ENCODE peak calls at places on chromosomes 4 and X, in nine cellular contexts. One of them, this sample, is unnamed.
A peak's percentile ranks its signal among the peaks of the same experiment; 100 is the strongest.

GRCh38 chrX:17082831-17083230 is 136.4 kb downstream of the REPS2 start:
- DNase-seq in Karpas-422: peak; percentile 59
- DNase-seq in ovary: no peak
- DNase-seq in cardiac muscle cell: no peak
- DNase-seq in mucosa of descending colon: no peak
- DNase-seq in MG63: no peak
- DNase-seq in heart right ventricle: no peak
- DNase-seq in Panc1: no peak
- DNase-seq in mammary epithelial cell: peak; percentile 34
- DNase-seq in this sample: no peak

GRCh38 chrX:101260435-101260834 is 30.7 kb downstream of the TAF7L start:
- DNase-seq in mammary epithelial cell: no peak
- DNase-seq in Panc1: no peak
- DNase-seq in Karpas-422: peak; percentile 52
- DNase-seq in MG63: no peak
- DNase-seq in mucosa of descending colon: peak; percentile 2
- DNase-seq in heart right ventricle: no peak
- DNase-seq in ovary: no peak
- DNase-seq in cardiac muscle cell: peak; percentile 14
- DNase-seq in this sample: no peak

GRCh38 chr4:122480023-122480422 is 23.5 kb upstream of the IL2 start:
- DNase-seq in MG63: peak; percentile 65
- DNase-seq in Panc1: no peak
- DNase-seq in cardiac muscle cell: peak; percentile 84
- DNase-seq in Karpas-422: peak; percentile 36
- DNase-seq in heart right ventricle: no peak
- DNase-seq in mucosa of descending colon: no peak
- DNase-seq in ovary: no peak
- DNase-seq in mammary epithelial cell: no peak
- DNase-seq in this sample: no peak

GRCh38 chrX:154398668-154399526 is 720 bp downstream of the RPL10 start:
- DNase-seq in cardiac muscle cell: peak; percentile 87
- DNase-seq in heart right ventricle: peak; percentile 87
- DNase-seq in Panc1: no peak
- DNase-seq in ovary: peak; percentile 83
- DNase-seq in Karpas-422: peak; percentile 92
- DNase-seq in mucosa of descending colon: peak; percentile 88
- DNase-seq in mammary epithelial cell: peak; percentile 61
- DNase-seq in MG63: peak; percentile 79
- DNase-seq in this sample: no peak

GRCh38 chr4:140705625-140706275 is 50.4 kb downstream of the TBC1D9 start:
- DNase-seq in mucosa of descending colon: no peak
- DNase-seq in MG63: no peak
- DNase-seq in Panc1: no peak
- DNase-seq in ovary: no peak
- DNase-seq in mammary epithelial cell: no peak
- DNase-seq in Karpas-422: no peak
- DNase-seq in heart right ventricle: no peak
- DNase-seq in cardiac muscle cell: no peak
- DNase-seq in this sample: no peak

GRCh38 chr4:159071178-159071968 is 31.5 kb upstream of the RAPGEF2 start:
- DNase-seq in heart right ventricle: no peak
- DNase-seq in Karpas-422: no peak
- DNase-seq in cardiac muscle cell: peak; percentile 51
- DNase-seq in MG63: peak; percentile 39
- DNase-seq in mucosa of descending colon: no peak
- DNase-seq in ovary: no peak
- DNase-seq in mammary epithelial cell: peak; percentile 85
- DNase-seq in Panc1: no peak
- DNase-seq in this sample: no peak

GRCh38 chr4:152259866-152260265 is 276.0 kb downstream of the FBXW7 start:
- DNase-seq in MG63: peak; percentile 68
- DNase-seq in ovary: no peak
- DNase-seq in Karpas-422: no peak
- DNase-seq in cardiac muscle cell: no peak
- DNase-seq in mammary epithelial cell: peak; percentile 96
- DNase-seq in heart right ventricle: no peak
- DNase-seq in mucosa of descending colon: no peak
- DNase-seq in Panc1: no peak
- DNase-seq in this sample: no peak

GRCh38 chr4:152454398-152455011 is 81.4 kb downstream of the FBXW7 start:
- DNase-seq in mammary epithelial cell: peak; percentile 24
- DNase-seq in mucosa of descending colon: no peak
- DNase-seq in Panc1: no peak
- DNase-seq in heart right ventricle: no peak
- DNase-seq in ovary: no peak
- DNase-seq in Karpas-422: peak; percentile 78
- DNase-seq in cardiac muscle cell: peak; percentile 51
- DNase-seq in MG63: no peak
- DNase-seq in this sample: no peak

GRCh38 chrX:134753185-134754008 is 95.1 kb upstream of the PLAC1 start:
- DNase-seq in mammary epithelial cell: peak; percentile 19
- DNase-seq in ovary: no peak
- DNase-seq in mucosa of descending colon: no peak
- DNase-seq in heart right ventricle: no peak
- DNase-seq in cardiac muscle cell: peak; percentile 71
- DNase-seq in Panc1: peak; percentile 42
- DNase-seq in MG63: peak; percentile 14
- DNase-seq in Karpas-422: no peak
- DNase-seq in this sample: no peak

GRCh38 chrX:128975716-128976115 is 547.6 kb downstream of the SMARCA1 start:
- DNase-seq in mammary epithelial cell: peak; percentile 0
- DNase-seq in MG63: no peak
- DNase-seq in Panc1: peak; percentile 10
- DNase-seq in ovary: no peak
- DNase-seq in Karpas-422: peak; percentile 74
- DNase-seq in mucosa of descending colon: peak; percentile 51
- DNase-seq in cardiac muscle cell: peak; percentile 0
- DNase-seq in heart right ventricle: no peak
- DNase-seq in this sample: no peak

GRCh38 chrX:8607326-8607725 is 124.6 kb downstream of the ANOS1 start:
- DNase-seq in cardiac muscle cell: peak; percentile 67
- DNase-seq in mammary epithelial cell: peak; percentile 61
- DNase-seq in ovary: no peak
- DNase-seq in MG63: no peak
- DNase-seq in Karpas-422: no peak
- DNase-seq in Panc1: no peak
- DNase-seq in mucosa of descending colon: no peak
- DNase-seq in heart right ventricle: no peak
- DNase-seq in this sample: no peak

GRCh38 chr4:85747871-85748491 is 273.0 kb downstream of the ARHGAP24 start:
- DNase-seq in ovary: no peak
- DNase-seq in MG63: no peak
- DNase-seq in Karpas-422: peak; percentile 90
- DNase-seq in heart right ventricle: no peak
- DNase-seq in cardiac muscle cell: peak; percentile 92
- DNase-seq in mammary epithelial cell: peak; percentile 51
- DNase-seq in Panc1: no peak
- DNase-seq in mucosa of descending colon: peak; percentile 69
- DNase-seq in this sample: no peak

GRCh38 chrX:122440832-122441231 is 743.2 kb upstream of the GRIA3 start:
- DNase-seq in ovary: no peak
- DNase-seq in mucosa of descending colon: no peak
- DNase-seq in heart right ventricle: no peak
- DNase-seq in cardiac muscle cell: no peak
- DNase-seq in MG63: no peak
- DNase-seq in Panc1: no peak
- DNase-seq in Karpas-422: no peak
- DNase-seq in mammary epithelial cell: no peak
- DNase-seq in this sample: no peak

GRCh38 chrX:4830880-4831557 is 1117.6 kb upstream of the PRKX start:
- DNase-seq in mucosa of descending colon: no peak
- DNase-seq in mammary epithelial cell: peak; percentile 41
- DNase-seq in heart right ventricle: no peak
- DNase-seq in Panc1: peak; percentile 33
- DNase-seq in MG63: no peak
- DNase-seq in Karpas-422: no peak
- DNase-seq in ovary: no peak
- DNase-seq in cardiac muscle cell: no peak
- DNase-seq in this sample: no peak

GRCh38 chrX:4825550-4825949 is 1112.1 kb upstream of the PRKX start:
- DNase-seq in ovary: no peak
- DNase-seq in cardiac muscle cell: no peak
- DNase-seq in Panc1: no peak
- DNase-seq in mammary epithelial cell: no peak
- DNase-seq in heart right ventricle: no peak
- DNase-seq in mucosa of descending colon: no peak
- DNase-seq in Karpas-422: no peak
- DNase-seq in MG63: no peak
- DNase-seq in this sample: no peak
- H3K4me3 ChIP-seq in ovary: no peak overlapping the region
- H3K4me3 ChIP-seq in cardiac muscle cell: no peak overlapping the region
- H3K4me3 ChIP-seq in Panc1: no peak overlapping the region
- H3K4me3 ChIP-seq in mammary epithelial cell: no peak overlapping the region
- H3K4me3 ChIP-seq in heart right ventricle: no peak overlapping the region
- H3K4me3 ChIP-seq in mucosa of descending colon: no peak overlapping the region
- H3K4me3 ChIP-seq in Karpas-422: no peak overlapping the region
- H3K4me3 ChIP-seq in MG63: no peak overlapping the region
- H3K4me3 ChIP-seq in this sample: no peak overlapping the region

DNA sequence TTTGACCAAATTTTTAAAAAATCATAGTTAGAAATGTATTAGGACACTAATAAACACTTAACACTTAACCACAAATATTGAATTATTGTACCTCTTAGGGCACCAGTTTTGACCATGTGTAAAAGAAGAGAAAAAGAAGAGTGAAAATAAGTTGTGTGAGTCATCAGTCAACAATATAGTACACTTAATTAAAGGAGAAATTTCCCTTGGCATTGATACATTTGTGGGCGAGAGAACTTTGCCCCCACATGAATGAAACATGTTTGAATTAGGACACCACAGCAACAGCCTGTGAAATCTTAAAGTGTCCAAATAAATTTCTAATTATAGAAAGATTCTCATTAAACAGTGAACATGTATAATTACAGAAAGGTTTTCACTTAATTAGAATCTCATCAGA is 1292.8 kb upstream of the TENM3 start:
- DNase-seq in cardiac muscle cell: no peak
- DNase-seq in Karpas-422: no peak
- DNase-seq in mammary epithelial cell: peak; percentile 59
- DNase-seq in mucosa of descending colon: no peak
- DNase-seq in Panc1: no peak
- DNase-seq in ovary: no peak
- DNase-seq in MG63: no peak
- DNase-seq in heart right ventricle: no peak
- DNase-seq in this sample: no peak
- H3K4me3 ChIP-seq in cardiac muscle cell: no peak overlapping the region
- H3K4me3 ChIP-seq in Karpas-422: no peak overlapping the region
- H3K4me3 ChIP-seq in mammary epithelial cell: no peak overlapping the region
- H3K4me3 ChIP-seq in mucosa of descending colon: no peak overlapping the region
- H3K4me3 ChIP-seq in Panc1: no peak overlapping the region
- H3K4me3 ChIP-seq in ovary: no peak overlapping the region
- H3K4me3 ChIP-seq in MG63: no peak overlapping the region
- H3K4me3 ChIP-seq in heart right ventricle: no peak overlapping the region
- H3K4me3 ChIP-seq in this sample: no peak overlapping the region

GRCh38 chr4:243407-243806 is 61.9 kb downstream of the ZNF732 start:
- DNase-seq in cardiac muscle cell: no peak
- DNase-seq in Panc1: no peak
- DNase-seq in mucosa of descending colon: no peak
- DNase-seq in MG63: no peak
- DNase-seq in ovary: no peak
- DNase-seq in mammary epithelial cell: no peak
- DNase-seq in heart right ventricle: no peak
- DNase-seq in Karpas-422: no peak
- DNase-seq in this sample: no peak

GRCh38 chr4:244471-244870 is 60.8 kb downstream of the ZNF732 start:
- DNase-seq in mucosa of descending colon: peak; percentile 78
- DNase-seq in Karpas-422: peak; percentile 89
- DNase-seq in ovary: no peak
- DNase-seq in cardiac muscle cell: peak; percentile 25
- DNase-seq in MG63: no peak
- DNase-seq in heart right ventricle: no peak
- DNase-seq in Panc1: peak; percentile 15
- DNase-seq in mammary epithelial cell: peak; percentile 9
- DNase-seq in this sample: no peak

DNA sequence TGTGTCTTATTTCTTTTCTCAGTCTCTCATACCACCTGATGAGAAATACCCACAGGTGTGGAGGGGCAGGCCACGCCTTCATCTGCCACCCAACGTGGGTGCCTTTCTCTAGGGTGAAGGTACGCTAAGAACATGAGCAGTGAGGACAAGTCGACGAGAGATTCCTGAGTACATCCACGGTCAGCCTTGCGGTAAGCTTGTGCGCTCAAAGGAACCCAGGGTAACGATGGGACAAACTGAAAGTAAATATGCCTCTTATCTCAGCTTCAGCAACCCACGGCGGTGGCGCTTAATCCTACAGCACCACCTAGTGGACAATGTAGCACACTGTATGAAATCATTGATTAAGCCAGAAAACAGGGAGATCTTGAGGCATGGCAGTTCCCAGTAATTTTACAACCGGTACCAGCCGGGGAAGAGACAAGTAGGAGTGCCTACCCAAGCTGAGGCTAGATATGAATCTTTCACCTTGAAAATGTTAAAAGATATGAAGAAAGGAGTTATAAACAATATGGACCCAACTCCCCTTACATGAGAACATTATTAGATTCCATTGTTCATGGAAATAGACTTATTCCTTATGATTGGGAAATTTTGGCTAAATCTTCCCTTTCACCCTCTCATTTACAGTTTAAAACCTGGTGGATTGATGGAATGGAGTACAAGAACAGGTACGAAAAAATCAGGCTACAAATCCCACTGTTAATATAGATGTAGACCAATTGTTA is 63.0 kb downstream of the ZNF732 start:
- DNase-seq in mammary epithelial cell: peak; percentile 70
- DNase-seq in Karpas-422: peak; percentile 93
- DNase-seq in cardiac muscle cell: peak; percentile 77
- DNase-seq in heart right ventricle: peak; percentile 50
- DNase-seq in Panc1: peak; percentile 18
- DNase-seq in MG63: no peak
- DNase-seq in ovary: peak; percentile 34
- DNase-seq in mucosa of descending colon: peak; percentile 71
- DNase-seq in this sample: no peak
- H3K4me3 ChIP-seq in mammary epithelial cell: peak overlapping the region; percentile 47
- H3K4me3 ChIP-seq in Karpas-422: peak overlapping the region; percentile 58
- H3K4me3 ChIP-seq in cardiac muscle cell: no peak overlapping the region
- H3K4me3 ChIP-seq in heart right ventricle: peak overlapping the region; percentile 50
- H3K4me3 ChIP-seq in Panc1: peak overlapping the region; percentile 31
- H3K4me3 ChIP-seq in MG63: no peak overlapping the region
- H3K4me3 ChIP-seq in ovary: peak overlapping the region; percentile 32
- H3K4me3 ChIP-seq in mucosa of descending colon: no peak overlapping the region
- H3K4me3 ChIP-seq in this sample: no peak overlapping the region

DNA sequence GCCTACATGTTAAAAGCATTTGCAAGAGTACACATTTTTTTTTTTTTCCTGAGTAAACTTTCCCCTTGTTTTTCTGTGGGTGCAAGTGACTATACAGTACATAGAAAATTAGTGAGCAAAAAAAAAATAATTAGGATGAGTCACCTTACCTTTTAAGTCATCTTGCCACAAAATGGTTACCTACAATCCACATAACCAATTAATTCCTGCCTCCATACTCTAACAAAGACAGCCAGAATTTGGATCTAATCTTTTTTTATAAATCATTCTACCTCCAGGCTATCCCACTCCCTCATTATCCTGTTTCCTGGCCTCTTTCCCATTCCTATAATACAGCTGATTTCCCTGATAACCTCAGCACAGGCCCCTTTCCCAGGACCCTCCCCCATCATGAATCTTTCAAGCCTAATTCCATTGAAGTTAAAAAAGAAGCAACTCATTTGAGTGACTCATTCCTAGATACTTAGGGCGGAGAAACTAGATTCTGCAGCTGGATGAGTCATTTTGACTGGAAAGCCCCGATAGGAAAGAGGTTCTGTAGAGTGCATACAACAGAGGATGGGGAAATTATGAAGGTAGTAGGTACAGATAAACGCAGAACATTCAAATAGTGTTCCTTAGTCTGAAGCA is 128.2 kb downstream of the C4orf51 start:
- DNase-seq in Panc1: peak; percentile 35
- DNase-seq in ovary: no peak
- DNase-seq in Karpas-422: no peak
- DNase-seq in heart right ventricle: no peak
- DNase-seq in mammary epithelial cell: peak; percentile 99
- DNase-seq in MG63: peak; percentile 46
- DNase-seq in mucosa of descending colon: no peak
- DNase-seq in cardiac muscle cell: peak; percentile 89
- DNase-seq in this sample: peak; percentile 79
- H3K4me3 ChIP-seq in Panc1: peak overlapping the region; percentile 5
- H3K4me3 ChIP-seq in ovary: no peak overlapping the region
- H3K4me3 ChIP-seq in Karpas-422: no peak overlapping the region
- H3K4me3 ChIP-seq in heart right ventricle: no peak overlapping the region
- H3K4me3 ChIP-seq in mammary epithelial cell: no peak overlapping the region
- H3K4me3 ChIP-seq in MG63: no peak overlapping the region
- H3K4me3 ChIP-seq in mucosa of descending colon: no peak overlapping the region
- H3K4me3 ChIP-seq in cardiac muscle cell: no peak overlapping the region
- H3K4me3 ChIP-seq in this sample: no peak overlapping the region

This sample was measured in BJ.